ENCODE peak calls at places on chromosomes 6 and 20, in six cellular contexts. C, I, N, S, E and R are unnamed samples.
A peak's percentile ranks its signal among the peaks of the same experiment; 100 is the strongest.

GRCh38 chr6:170210026-170210390 is 80.9 kb downstream of the DLL1 start:
- DNase-seq in I (no peak), S (no peak), E (no peak), N (no peak), C (no peak), R (no peak)

GRCh38 chr6:157774153-157775135 is 48.6 kb upstream of the SNX9 start:
- DNase-seq in E (no peak), C (peak; percentile 25), S (no peak), I (no peak), N (no peak), R (no peak)

GRCh38 chr6:43969158-43969981 is 157.9 kb downstream of the MRPL14 start:
- DNase-seq in E (no peak), N (no peak), C (no peak), S (no peak), I (no peak), R (no peak)

GRCh38 chr6:30844118-30844535 is 40.2 kb upstream of the DDR1 start:
- DNase-seq in E (no peak), C (peak; percentile 75), I (no peak), S (no peak), N (no peak), R (no peak)

GRCh38 chr6:128963561-128963960 is 80.6 kb downstream of the LAMA2 start:
- DNase-seq in I (no peak), C (no peak), S (no peak), E (no peak), N (no peak), R (peak; percentile 19)

GRCh38 chr6:109782401-109783046 is 91.4 kb downstream of the FIG4 start:
- DNase-seq in C (peak; percentile 76), E (no peak), I (no peak), S (no peak), N (no peak), R (no peak)

GRCh38 chr20:4873396-4873795 is 127.9 kb downstream of the SLC23A2 start:
- DNase-seq in N (no peak), S (no peak), C (no peak), I (no peak), E (no peak), R (no peak)

GRCh38 chr6:130933712-130934200 is 106.5 kb downstream of the SMLR1 start:
- DNase-seq in E (no peak), S (no peak), N (no peak), I (no peak), C (peak; percentile 68), R (peak; percentile 26)

GRCh38 chr20:50283922-50284810 is 93.5 kb downstream of the CEBPB start:
- DNase-seq in N (no peak), E (no peak), I (no peak), S (peak; percentile 81), C (no peak), R (peak; percentile 72)

GRCh38 chr6:77228279-77228678 is 235.0 kb downstream of the HTR1B start:
- DNase-seq in N (no peak), C (no peak), E (no peak), I (no peak), S (no peak), R (no peak)

GRCh38 chr6:156279306-156279969 is 497.7 kb upstream of the ARID1B start:
- DNase-seq in S (no peak), E (no peak), I (peak; percentile 43), N (no peak), C (no peak), R (no peak)

GRCh38 chr6:36545767-36546663 is 1.3 kb downstream of the STK38 start:
- DNase-seq in I (no peak), N (no peak), C (peak; percentile 44), S (no peak), E (no peak), R (peak; percentile 44)

GRCh38 chr6:38518511-38519304 is 121.0 kb downstream of the BTBD9 start:
- DNase-seq in E (no peak), S (no peak), N (no peak), C (no peak), I (no peak), R (no peak)

GRCh38 chr6:30979690-30980089 is 3.8 kb upstream of the MUC21 start:
- DNase-seq in C (no peak), E (no peak), I (no peak), N (no peak), S (no peak), R (no peak)

GRCh38 chr6:22236626-22237414 is 60.0 kb downstream of the PRL start:
- DNase-seq in S (no peak), C (peak; percentile 73), I (no peak), E (no peak), N (no peak), R (peak; percentile 53)

GRCh38 chr6:52420668-52421358 is 671 bp downstream of the EFHC1 start:
- DNase-seq in N (no peak), C (peak; percentile 33), I (no peak), S (peak; percentile 23), E (no peak), R (peak; percentile 48)

GRCh38 chr20:36340593-36340990 is 34.5 kb downstream of the DLGAP4 start:
- DNase-seq in N (no peak), I (no peak), E (no peak), S (no peak), C (no peak), R (no peak)

GRCh38 chr20:31968299-31969126 is 562 bp downstream of the XKR7 start:
- DNase-seq in N (peak; percentile 77), I (peak; percentile 80), S (peak; percentile 73), E (peak; percentile 69), C (peak; percentile 60), R (peak; percentile 58)

GRCh38 chr20:31962741-31963140 is 5.2 kb upstream of the XKR7 start:
- DNase-seq in C (no peak), I (no peak), S (no peak), N (no peak), E (no peak), R (no peak)

GRCh38 chr20:31967830-31968249 is at the start of gene XKR7:
- DNase-seq in E (no peak), C (no peak), N (peak; percentile 62), I (no peak), S (peak; percentile 12), R (no peak)

GRCh38 chr20:31972481-31973386 is 4.8 kb downstream of the XKR7 start:
- DNase-seq in S (no peak), N (no peak), C (no peak), I (no peak), E (no peak), R (peak; percentile 16)

GRCh38 chr20:31966991-31967655 is 828 bp upstream of the XKR7 start:
- DNase-seq in E (no peak), N (no peak), C (no peak), S (no peak), I (no peak), R (no peak)
- H3K4me3 ChIP-seq in E (no peak overlapping the region), N (peak overlapping the region; percentile 53), C (no peak overlapping the region), S (no peak overlapping the region), I (no peak overlapping the region), R (no peak overlapping the region)

GRCh38 chr6:46704562-46704961 is 16.9 kb downstream of the TDRD6 start:
- DNase-seq in I (no peak), E (no peak), S (no peak), C (peak; percentile 22), N (no peak), R (peak; percentile 57)
- TF ChIP-seq CTCF in I (no peak), E (peak; percentile 23), S (no peak), C (no peak), N (peak; percentile 52), R (no peak)

GRCh38 chr6:137216106-137216505 is 3.1 kb downstream of the IFNGR1 start:
- DNase-seq in C (no peak), S (no peak), N (no peak), I (no peak), E (no peak), R (no peak)
- H3K4me3 ChIP-seq in C (no peak overlapping the region), S (no peak overlapping the region), N (peak overlapping the region; percentile 96), I (peak overlapping the region; percentile 90), E (peak overlapping the region; percentile 78), R (no peak overlapping the region)

DNA sequence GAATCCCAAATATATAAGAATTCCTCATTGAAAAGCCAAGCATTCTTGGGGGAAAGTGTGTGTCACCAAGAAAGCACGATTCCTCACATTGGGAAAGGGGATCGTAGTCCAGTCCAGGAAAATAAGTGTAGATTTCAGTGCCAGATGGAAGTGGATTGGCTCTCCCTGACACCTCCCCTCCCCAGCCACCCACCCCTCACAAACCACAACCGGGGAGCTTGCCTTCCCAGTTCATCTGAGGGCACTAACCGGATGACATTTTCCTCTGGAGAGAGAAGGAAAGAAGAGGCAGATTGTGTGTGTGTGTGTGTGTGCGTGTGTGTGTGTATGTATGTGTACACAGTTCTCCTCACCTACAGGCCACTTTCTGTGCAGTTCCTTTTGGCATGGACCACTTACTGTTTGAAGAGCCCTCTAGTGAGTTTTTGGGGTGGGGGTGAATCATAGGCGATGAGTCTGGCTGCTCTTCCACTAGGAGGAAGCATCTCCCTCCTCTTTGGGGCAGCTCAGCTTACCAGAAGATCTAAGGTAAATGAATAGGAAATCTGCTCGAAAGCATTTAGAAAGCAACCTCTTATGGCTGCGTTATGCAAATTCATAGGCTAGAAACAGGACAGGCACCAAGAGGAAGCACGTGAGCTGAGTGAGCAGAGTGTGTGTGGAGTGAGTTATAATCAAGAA is 20.8 kb downstream of the DAAM2 start:
- DNase-seq in C (peak; percentile 83), S (no peak), N (no peak), E (no peak), I (no peak), R (peak; percentile 51)
- TF ChIP-seq CTCF in C (no peak), S (no peak), N (peak; percentile 42), E (peak; percentile 20), I (peak; percentile 5), R (peak; percentile 13)

GRCh38 chr6:158789115-158789917 is 29.9 kb downstream of the EZR start:
- DNase-seq in E (no peak), S (no peak), I (no peak), N (no peak), C (no peak), R (no peak)
- H3K4me3 ChIP-seq in E (no peak overlapping the region), S (no peak overlapping the region), I (no peak overlapping the region), N (no peak overlapping the region), C (no peak overlapping the region), R (no peak overlapping the region)

DNA sequence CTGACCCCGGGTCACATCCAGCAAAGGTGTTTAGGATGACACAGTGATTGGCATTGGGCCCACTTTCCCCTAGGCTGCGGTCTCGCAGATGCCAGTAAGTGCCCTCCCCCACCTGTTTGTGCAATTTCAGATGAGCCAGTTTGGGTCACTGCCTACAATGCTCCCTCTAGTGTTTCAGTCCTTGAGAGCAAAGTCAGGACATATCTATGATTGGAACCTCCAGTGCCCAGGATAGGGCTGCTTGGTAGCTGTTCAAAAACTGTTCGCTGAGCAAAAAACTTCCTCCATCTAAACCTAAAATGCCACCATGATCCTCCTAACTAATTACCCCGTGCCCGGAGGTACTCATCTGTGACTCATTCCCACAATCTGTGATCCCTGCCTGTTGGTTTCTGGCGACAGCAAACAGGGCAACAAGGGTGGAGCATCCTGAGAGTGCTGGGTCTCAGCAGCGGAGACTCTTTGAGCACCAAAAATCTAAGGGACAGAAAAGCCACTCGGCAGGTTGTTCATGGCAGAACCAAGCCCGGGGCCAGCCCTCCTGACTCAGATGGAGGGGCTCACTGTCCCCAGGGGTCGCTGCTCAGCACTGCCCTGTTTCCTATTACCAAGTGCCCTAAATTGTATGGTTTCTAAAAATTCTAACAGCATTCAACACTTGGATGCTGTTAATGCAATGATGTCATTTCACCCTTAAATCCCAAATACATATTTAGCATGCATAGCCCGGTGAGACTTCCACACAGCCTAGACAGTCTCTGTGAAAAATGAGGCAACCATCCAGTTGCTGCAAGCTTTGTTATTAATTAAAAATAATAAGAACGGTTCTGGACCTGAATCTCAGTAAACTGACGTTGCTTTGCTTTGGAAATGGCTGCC is 5.0 kb downstream of the VSX1 start:
- DNase-seq in E (no peak), I (no peak), S (peak; percentile 59), C (no peak), N (no peak), R (peak; percentile 38)
- TF ChIP-seq CTCF in E (peak; percentile 38), I (peak; percentile 41), S (no peak), C (peak; percentile 33), N (peak; percentile 63), R (peak; percentile 42)